ENCODE peak calls at places on chromosomes 6 and 20, in eight cellular contexts. I is NCI-H1436; K is cardiac septum; V is stimulated activated CD4-positive, alpha-beta T cell treated with anti-CD3 and anti-CD28 coated beads, Interleukin-12 subunit alpha, Interleukin-12 subunit beta, amount 100 ng/mL, for 4 hours; O is COR-L47; B is GM12892; R is ecto neural progenitor cell; Y is stomach. C is an unnamed sample.

GRCh38 chr20:35625584-35626385 is 10.2 kb downstream of the SPAG4 start:
- DNase-seq in I (no peak), K (peak; percentile 53), V (no peak), O (no peak), B (no peak), R (peak; percentile 25), Y (no peak), C (no peak)

GRCh38 chr6:70424296-70424695 is 11.0 kb downstream of the FAM135A start:
- DNase-seq in I (no peak), K (no peak), V (no peak), O (no peak), B (no peak), R (no peak), Y (no peak), C (no peak)

GRCh38 chr6:130680118-130680517 is 147.1 kb upstream of the SMLR1 start:
- DNase-seq in I (no peak), K (no peak), V (no peak), O (no peak), B (no peak), R (no peak), Y (no peak), C (no peak)

GRCh38 chr6:3894535-3895302 is 45.5 kb downstream of the FAM50B start:
- DNase-seq in I (no peak), K (no peak), V (no peak), O (peak; percentile 76), B (no peak), R (no peak), Y (no peak), C (no peak)

GRCh38 chr20:57473246-57474042 is 51.5 kb downstream of the CTCFL start:
- DNase-seq in I (no peak), K (peak; percentile 80), V (no peak), O (no peak), B (peak; percentile 63), R (no peak), Y (no peak), C (no peak)

GRCh38 chr6:83354747-83355146 is 76.1 kb downstream of the ME1 start:
- DNase-seq in I (no peak), K (no peak), V (no peak), O (no peak), B (no peak), R (no peak), Y (no peak), C (no peak)

GRCh38 chr6:127581576-127581975 is 4.6 kb downstream of the C6orf58 start:
- DNase-seq in I (no peak), K (no peak), V (no peak), O (no peak), B (no peak), R (no peak), Y (no peak), C (no peak)

GRCh38 chr6:52423971-52424381 is 3.8 kb downstream of the EFHC1 start:
- DNase-seq in I (no peak), K (no peak), V (no peak), O (no peak), B (no peak), R (no peak), Y (no peak), C (no peak)

GRCh38 chr6:32519910-32520258 is 10.2 kb downstream of the HLA-DRB5 start:
- DNase-seq in I (no peak), K (no peak), V (no peak), O (no peak), B (no peak), R (no peak), Y (no peak), C (no peak)

GRCh38 chr6:88371480-88371879 is 205.3 kb upstream of the CNR1 start:
- DNase-seq in I (no peak), K (no peak), V (no peak), O (no peak), B (no peak), R (no peak), Y (no peak), C (no peak)

GRCh38 chr6:3748208-3748701 is 3.3 kb downstream of the PXDC1 start:
- DNase-seq in I (no peak), K (peak; percentile 83), V (peak; percentile 26), O (peak; percentile 18), B (peak; percentile 45), R (peak; percentile 81), Y (peak; percentile 72), C (peak; percentile 32)

GRCh38 chr6:31776961-31777666 is at the start of gene VWA7:
- DNase-seq in I (peak; percentile 73), K (peak; percentile 86), V (peak; percentile 78), O (peak; percentile 60), B (peak; percentile 85), R (no peak), Y (peak; percentile 89), C (peak; percentile 79)

GRCh38 chr6:168908166-168908565 is 345.5 kb downstream of the THBS2 start:
- DNase-seq in I (no peak), K (no peak), V (no peak), O (no peak), B (no peak), R (no peak), Y (no peak), C (no peak)

GRCh38 chr6:13575377-13575775 is 975 bp downstream of the SIRT5 start:
- DNase-seq in I (no peak), K (no peak), V (no peak), O (no peak), B (no peak), R (no peak), Y (no peak), C (no peak)

GRCh38 chr6:125789167-125789566 is 1.6 kb upstream of the NCOA7 start:
- DNase-seq in I (peak; percentile 55), K (no peak), V (no peak), O (no peak), B (no peak), R (no peak), Y (no peak), C (no peak)

GRCh38 chr6:159467473-159468041 is 225.5 kb downstream of the SOD2 start:
- DNase-seq in I (no peak), K (no peak), V (no peak), O (no peak), B (peak; percentile 21), R (no peak), Y (no peak), C (no peak)

GRCh38 chr20:33664762-33665144 is 2.0 kb upstream of the ACTL10 start:
- DNase-seq in I (no peak), K (no peak), V (no peak), O (no peak), B (no peak), R (no peak), Y (no peak), C (no peak)

GRCh38 chr6:34917626-34918285 is 28.7 kb downstream of the ANKS1A start:
- DNase-seq in I (no peak), K (no peak), V (no peak), O (no peak), B (no peak), R (no peak), Y (no peak), C (no peak)

GRCh38 chr20:38143238-38143645 is 21.8 kb downstream of the TGM2 start:
- DNase-seq in I (no peak), K (no peak), V (no peak), O (no peak), B (no peak), R (no peak), Y (no peak), C (no peak)

GRCh38 chr6:100880901-100881706 is at the start of gene ASCC3:
- DNase-seq in I (peak; percentile 77), K (peak; percentile 97), V (peak; percentile 94), O (peak; percentile 68), B (peak; percentile 67), R (peak; percentile 94), Y (peak; percentile 93), C (peak; percentile 89)

GRCh38 chr20:53652090-53652858 is 58.6 kb upstream of the ZNF217 start:
- DNase-seq in I (no peak), K (no peak), V (no peak), O (no peak), B (no peak), R (no peak), Y (no peak), C (no peak)

GRCh38 chr6:166678426-166678825 is 51.4 kb upstream of the RPS6KA2 start:
- DNase-seq in I (no peak), K (no peak), V (no peak), O (no peak), B (no peak), R (no peak), Y (peak; percentile 50), C (no peak)

GRCh38 chr6:111586554-111586953 is 19.1 kb downstream of the TRAF3IP2 start:
- DNase-seq in I (peak; percentile 75), K (no peak), V (no peak), O (no peak), B (no peak), R (no peak), Y (no peak), C (no peak)

GRCh38 chr6:32298632-32299336 is 72.9 kb downstream of the TSBP1 start:
- DNase-seq in I (no peak), K (no peak), V (no peak), O (no peak), B (no peak), R (no peak), Y (no peak), C (no peak)

GRCh38 chr20:37901667-37902503 is 1.0 kb upstream of the VSTM2L start:
- DNase-seq in I (peak; percentile 19), K (no peak), V (no peak), O (peak; percentile 20), B (peak; percentile 77), R (peak; percentile 90), Y (peak; percentile 53), C (no peak)

GRCh38 chr6:134550604-134551003 is 232.7 kb upstream of the SGK1 start:
- DNase-seq in I (no peak), K (no peak), V (no peak), O (no peak), B (no peak), R (no peak), Y (no peak), C (no peak)

GRCh38 chr6:20404641-20405032 is 3.0 kb downstream of the E2F3 start:
- DNase-seq in I (peak; percentile 72), K (no peak), V (peak; percentile 56), O (peak; percentile 70), B (no peak), R (peak; percentile 65), Y (no peak), C (peak; percentile 58)

GRCh38 chr6:50049829-50050228 is at the start of gene DEFB112:
- DNase-seq in I (no peak), K (no peak), V (no peak), O (no peak), B (no peak), R (no peak), Y (no peak), C (no peak)

GRCh38 chr20:50569864-50570836 is 60.0 kb downstream of the PTPN1 start:
- DNase-seq in I (no peak), K (no peak), V (peak; percentile 26), O (no peak), B (no peak), R (no peak), Y (no peak), C (peak; percentile 30)

GRCh38 chr6:44166591-44167184 is 8.1 kb downstream of the CAPN11 start:
- DNase-seq in I (no peak), K (no peak), V (no peak), O (no peak), B (no peak), R (no peak), Y (no peak), C (no peak)

GRCh38 chr6:163260911-163261310 is 153.6 kb upstream of the QKI start:
- DNase-seq in I (no peak), K (no peak), V (no peak), O (no peak), B (no peak), R (no peak), Y (no peak), C (no peak)

GRCh38 chr6:119182875-119183274 is 104.4 kb upstream of the FAM184A start:
- DNase-seq in I (no peak), K (no peak), V (no peak), O (no peak), B (no peak), R (no peak), Y (no peak), C (no peak)

GRCh38 chr6:93423542-93423941 is 4.2 kb upstream of the EPHA7 start:
- DNase-seq in I (peak; percentile 56), K (no peak), V (no peak), O (peak; percentile 81), B (no peak), R (peak; percentile 66), Y (no peak), C (no peak)

GRCh38 chr6:142478117-142478516 is 176.3 kb downstream of the ADGRG6 start:
- DNase-seq in I (no peak), K (no peak), V (no peak), O (no peak), B (no peak), R (no peak), Y (no peak), C (no peak)